ENCODE peak calls at places on chromosome 18, in ten cellular contexts. B is HEK293T; U is iPS DF 19.7; D is Calu3; W is PC-9; N is H4; K is T-helper 2 cell; F is osteocyte; X is stimulated activated CD8-positive, alpha-beta memory T cell treated with anti-CD3 and anti-CD28 coated beads, Interleukin-15, amount 100 ng/mL, for 1 hour; R is mucosa of gallbladder. V is an unnamed sample.

GRCh38 chr18:79380816-79381806 is 14.6 kb upstream of the NFATC1 start:
- DNase-seq in B (peak), U (no peak), D (peak), W (peak), N (peak), K (no peak), F (peak), X (peak), R (peak), V (peak)

GRCh38 chr18:33020877-33021276 is 248.1 kb upstream of the KLHL14 start:
- DNase-seq in B (no peak), U (no peak), D (no peak), W (no peak), N (no peak), K (no peak), F (no peak), X (no peak), R (no peak), V (no peak)

GRCh38 chr18:68797901-68798300 is at the start of gene CCDC102B:
- DNase-seq in B (no peak), U (no peak), D (no peak), W (no peak), N (peak), K (no peak), F (no peak), X (no peak), R (no peak), V (no peak)

GRCh38 chr18:27276479-27276878 is 91.4 kb upstream of the CHST9 start:
- DNase-seq in B (no peak), U (no peak), D (no peak), W (no peak), N (no peak), K (no peak), F (no peak), X (no peak), R (no peak), V (no peak)

GRCh38 chr18:28455971-28456370 is 279.0 kb upstream of the CDH2 start:
- DNase-seq in B (no peak), U (no peak), D (no peak), W (no peak), N (no peak), K (no peak), F (no peak), X (no peak), R (no peak), V (no peak)

GRCh38 chr18:21762181-21762772 is 21.7 kb downstream of the MIB1 start:
- DNase-seq in B (no peak), U (no peak), D (no peak), W (no peak), N (no peak), K (no peak), F (no peak), X (no peak), R (no peak), V (no peak)

GRCh38 chr18:38747153-38747552 is 1181.6 kb upstream of the CELF4 start:
- DNase-seq in B (no peak), U (no peak), D (no peak), W (no peak), N (no peak), K (no peak), F (no peak), X (no peak), R (no peak), V (no peak)

GRCh38 chr18:12076424-12077140 is 17.1 kb upstream of the ANKRD62 start:
- DNase-seq in B (peak), U (no peak), D (peak), W (peak), N (no peak), K (no peak), F (no peak), X (no peak), R (no peak), V (peak)

GRCh38 chr18:11323359-11323819 is 174.0 kb upstream of the PIEZO2 start:
- DNase-seq in B (peak), U (no peak), D (peak), W (no peak), N (peak), K (no peak), F (no peak), X (no peak), R (no peak), V (no peak)

GRCh38 chr18:58761241-58761969 is 90.1 kb downstream of the MALT1 start:
- DNase-seq in B (no peak), U (no peak), D (no peak), W (no peak), N (peak), K (no peak), F (peak), X (no peak), R (no peak), V (no peak)

GRCh38 chr18:49581369-49581768 is 19.5 kb downstream of the LIPG start:
- DNase-seq in B (no peak), U (no peak), D (no peak), W (no peak), N (no peak), K (no peak), F (no peak), X (no peak), R (no peak), V (no peak)

GRCh38 chr18:24463233-24463775 is 2.9 kb downstream of the HRH4 start:
- DNase-seq in B (no peak), U (no peak), D (no peak), W (no peak), N (no peak), K (no peak), F (no peak), X (no peak), R (no peak), V (no peak)

GRCh38 chr18:79523738-79524180 is 128.0 kb downstream of the NFATC1 start:
- DNase-seq in B (no peak), U (no peak), D (no peak), W (no peak), N (peak), K (peak), F (no peak), X (peak), R (no peak), V (no peak)

GRCh38 chr18:13477147-13477683 is 249.1 kb downstream of the FAM210A start:
- DNase-seq in B (no peak), U (no peak), D (no peak), W (no peak), N (no peak), K (no peak), F (no peak), X (no peak), R (no peak), V (no peak)

GRCh38 chr18:11946756-11947155 is 34.6 kb upstream of the IMPA2 start:
- DNase-seq in B (no peak), U (no peak), D (no peak), W (peak), N (peak), K (no peak), F (no peak), X (no peak), R (no peak), V (no peak)

GRCh38 chr18:683531-683930 is 26.1 kb downstream of the TYMS start:
- DNase-seq in B (no peak), U (no peak), D (no peak), W (no peak), N (no peak), K (no peak), F (no peak), X (no peak), R (peak), V (no peak)

GRCh38 chr18:58793361-58793760 is 71.3 kb upstream of the ZNF532 start:
- DNase-seq in B (no peak), U (no peak), D (no peak), W (peak), N (peak), K (no peak), F (no peak), X (no peak), R (no peak), V (no peak)

V was measured in D341Med.